ENCODE peak calls at places on chromosomes 1 and 21, in nine cellular contexts. I is GM04504, W is NCI-H1105, Q is fibroblast of lung, R is anterior cingulate cortex, C is K562, N is lung, Y is progenitor cell of endocrine pancreas, H is Daoy. V is an unnamed sample.
A peak's percentile ranks its signal among the peaks of the same experiment; 100 is the strongest.

GRCh38 chr21:44687671-44688070 is 5.7 kb upstream of the KRTAP12-1 start:
- DNase-seq in I (no peak), W (no peak), Q (no peak), R (no peak), C (no peak), N (peak; percentile 19), Y (no peak), H (no peak), V (no peak)

GRCh38 chr1:33624991-33625870 is 152.8 kb downstream of the ZSCAN20 start:
- DNase-seq in I (no peak), W (no peak), Q (no peak), R (no peak), C (peak; percentile 75), N (no peak), Y (no peak), H (peak; percentile 13), V (no peak)

GRCh38 chr1:42172394-42173133 is 8.0 kb upstream of the GUCA2A start:
- DNase-seq in I (no peak), W (no peak), Q (peak; percentile 18), R (peak; percentile 18), C (peak; percentile 13), N (no peak), Y (no peak), H (no peak), V (no peak)

GRCh38 chr1:78607334-78607927 is 12.8 kb upstream of the IFI44L start:
- DNase-seq in I (no peak), W (no peak), Q (peak; percentile 72), R (no peak), C (no peak), N (no peak), Y (no peak), H (no peak), V (no peak)

GRCh38 chr1:46830665-46831322 is 31.9 kb downstream of the CYP4B1 start:
- DNase-seq in I (no peak), W (no peak), Q (no peak), R (no peak), C (no peak), N (no peak), Y (no peak), H (peak; percentile 25), V (no peak)

GRCh38 chr1:31196685-31197084 is 43.0 kb downstream of the NKAIN1 start:
- DNase-seq in I (peak; percentile 58), W (no peak), Q (peak; percentile 19), R (no peak), C (no peak), N (no peak), Y (no peak), H (peak; percentile 70), V (no peak)

GRCh38 chr1:9009438-9010366 is 16.5 kb downstream of the SLC2A7 start:
- DNase-seq in I (no peak), W (no peak), Q (peak; percentile 11), R (no peak), C (peak; percentile 47), N (no peak), Y (no peak), H (peak; percentile 69), V (no peak)

GRCh38 chr21:27480841-27481261 is 514.0 kb upstream of the ADAMTS5 start:
- DNase-seq in I (no peak), W (no peak), Q (no peak), R (no peak), C (no peak), N (no peak), Y (no peak), H (peak; percentile 34), V (no peak)

GRCh38 chr21:44596068-44596725 is 3.9 kb upstream of the KRTAP10-6 start:
- DNase-seq in I (no peak), W (no peak), Q (no peak), R (no peak), C (no peak), N (no peak), Y (no peak), H (peak; percentile 42), V (no peak)

GRCh38 chr1:38097256-38097655 is 50.7 kb upstream of the POU3F1 start:
- DNase-seq in I (no peak), W (no peak), Q (no peak), R (no peak), C (no peak), N (no peak), Y (no peak), H (no peak), V (no peak)

GRCh38 chr1:207797229-207797973 is 45.5 kb downstream of the CD46 start:
- DNase-seq in I (peak; percentile 71), W (peak; percentile 42), Q (peak; percentile 88), R (peak; percentile 62), C (peak; percentile 88), N (peak; percentile 85), Y (peak; percentile 50), H (peak; percentile 84), V (peak; percentile 79)

GRCh38 chr1:208533746-208534603 is 289.8 kb upstream of the PLXNA2 start:
- DNase-seq in I (no peak), W (no peak), Q (no peak), R (no peak), C (no peak), N (peak; percentile 15), Y (no peak), H (no peak), V (no peak)

GRCh38 chr1:50929376-50929958 is 30.6 kb downstream of the FAF1 start:
- DNase-seq in I (no peak), W (peak; percentile 23), Q (peak; percentile 72), R (no peak), C (peak; percentile 41), N (no peak), Y (no peak), H (no peak), V (no peak)

GRCh38 chr1:16143005-16143565 is 12.8 kb downstream of the EPHA2 start:
- DNase-seq in I (no peak), W (no peak), Q (no peak), R (no peak), C (no peak), N (no peak), Y (no peak), H (no peak), V (no peak)

GRCh38 chr1:197141556-197141955 is 4.9 kb downstream of the ASPM start:
- DNase-seq in I (no peak), W (no peak), Q (peak; percentile 17), R (no peak), C (no peak), N (no peak), Y (no peak), H (no peak), V (no peak)

GRCh38 chr1:15188145-15188544 is 34.6 kb downstream of the TMEM51 start:
- DNase-seq in I (no peak), W (no peak), Q (no peak), R (no peak), C (no peak), N (no peak), Y (no peak), H (peak; percentile 24), V (no peak)

GRCh38 chr1:170929835-170930554 is 5.3 kb upstream of the MROH9 start:
- DNase-seq in I (peak; percentile 40), W (peak; percentile 59), Q (peak; percentile 73), R (no peak), C (peak; percentile 58), N (peak; percentile 31), Y (peak; percentile 12), H (peak; percentile 45), V (peak; percentile 30)

GRCh38 chr1:6889875-6890480 is 104.7 kb downstream of the CAMTA1 start:
- DNase-seq in I (no peak), W (peak; percentile 34), Q (peak; percentile 77), R (peak; percentile 13), C (peak; percentile 73), N (peak; percentile 56), Y (peak; percentile 32), H (peak; percentile 49), V (no peak)

GRCh38 chr1:74731399-74732052 is 1.3 kb downstream of the CRYZ start:
- DNase-seq in I (no peak), W (no peak), Q (peak; percentile 14), R (no peak), C (peak; percentile 79), N (no peak), Y (no peak), H (no peak), V (no peak)

GRCh38 chr1:156852414-156852874 is 6.5 kb downstream of the INSRR start:
- DNase-seq in I (no peak), W (peak; percentile 87), Q (peak; percentile 48), R (peak; percentile 40), C (no peak), N (no peak), Y (no peak), H (no peak), V (peak; percentile 42)

GRCh38 chr21:18725653-18726052 is 322.1 kb upstream of the TMPRSS15 start:
- DNase-seq in I (no peak), W (no peak), Q (no peak), R (no peak), C (peak; percentile 9), N (no peak), Y (no peak), H (peak; percentile 9), V (no peak)

GRCh38 chr1:53919675-53920066 is 25.7 kb downstream of the DIO1 start:
- DNase-seq in I (no peak), W (no peak), Q (no peak), R (no peak), C (no peak), N (no peak), Y (no peak), H (no peak), V (no peak)

GRCh38 chr1:231107186-231107585 is 54.7 kb upstream of the TRIM67 start:
- DNase-seq in I (no peak), W (no peak), Q (no peak), R (no peak), C (no peak), N (no peak), Y (no peak), H (no peak), V (no peak)